ENCODE peak calls at places on chromosomes 12 and 14, in seven cellular contexts. One of them, this sample, is unnamed.

GRCh38 chr12:91890742-91891141 is 254.9 kb downstream of the BTG1 start:
- DNase-seq in HS-5: no peak
- DNase-seq in tibial nerve: no peak
- DNase-seq in BE2C: no peak
- DNase-seq in effector memory CD4-positive, alpha-beta T cell: no peak
- DNase-seq in NCI-H1105: no peak
- DNase-seq in HFFc6: no peak
- DNase-seq in this sample: no peak

GRCh38 chr14:84144166-84144565 is 1385.8 kb upstream of the FLRT2 start:
- DNase-seq in HS-5: no peak
- DNase-seq in tibial nerve: no peak
- DNase-seq in BE2C: no peak
- DNase-seq in effector memory CD4-positive, alpha-beta T cell: no peak
- DNase-seq in NCI-H1105: no peak
- DNase-seq in HFFc6: no peak
- DNase-seq in this sample: no peak

GRCh38 chr12:64016521-64016920 is 172.0 kb downstream of the SRGAP1 start:
- DNase-seq in HS-5: no peak
- DNase-seq in tibial nerve: no peak
- DNase-seq in BE2C: no peak
- DNase-seq in effector memory CD4-positive, alpha-beta T cell: no peak
- DNase-seq in NCI-H1105: no peak
- DNase-seq in HFFc6: no peak
- DNase-seq in this sample: no peak

GRCh38 chr12:53550595-53550994 is 43.3 kb upstream of the NPFF start:
- DNase-seq in HS-5: no peak
- DNase-seq in tibial nerve: no peak
- DNase-seq in BE2C: no peak
- DNase-seq in effector memory CD4-positive, alpha-beta T cell: no peak
- DNase-seq in NCI-H1105: no peak
- DNase-seq in HFFc6: peak
- DNase-seq in this sample: no peak

GRCh38 chr12:14960548-14961465 is 594 bp downstream of the ARHGDIB start:
- DNase-seq in HS-5: peak
- DNase-seq in tibial nerve: no peak
- DNase-seq in BE2C: peak
- DNase-seq in effector memory CD4-positive, alpha-beta T cell: peak
- DNase-seq in NCI-H1105: no peak
- DNase-seq in HFFc6: no peak
- DNase-seq in this sample: no peak

GRCh38 chr12:54383041-54383609 is 1.4 kb downstream of the ZNF385A start:
- DNase-seq in HS-5: peak
- DNase-seq in tibial nerve: no peak
- DNase-seq in BE2C: no peak
- DNase-seq in effector memory CD4-positive, alpha-beta T cell: no peak
- DNase-seq in NCI-H1105: no peak
- DNase-seq in HFFc6: peak
- DNase-seq in this sample: no peak

GRCh38 chr12:94207467-94208432 is 59.4 kb downstream of the PLXNC1 start:
- DNase-seq in HS-5: no peak
- DNase-seq in tibial nerve: peak
- DNase-seq in BE2C: no peak
- DNase-seq in effector memory CD4-positive, alpha-beta T cell: no peak
- DNase-seq in NCI-H1105: no peak
- DNase-seq in HFFc6: no peak
- DNase-seq in this sample: no peak

GRCh38 chr14:69993326-69993725 is 114.1 kb downstream of the SMOC1 start:
- DNase-seq in HS-5: no peak
- DNase-seq in tibial nerve: no peak
- DNase-seq in BE2C: no peak
- DNase-seq in effector memory CD4-positive, alpha-beta T cell: no peak
- DNase-seq in NCI-H1105: no peak
- DNase-seq in HFFc6: no peak
- DNase-seq in this sample: no peak

GRCh38 chr12:58030566-58031279 is 89.4 kb downstream of the ATP23 start:
- DNase-seq in HS-5: peak
- DNase-seq in tibial nerve: no peak
- DNase-seq in BE2C: no peak
- DNase-seq in effector memory CD4-positive, alpha-beta T cell: no peak
- DNase-seq in NCI-H1105: no peak
- DNase-seq in HFFc6: peak
- DNase-seq in this sample: no peak

GRCh38 chr12:5456906-5457305 is 25.0 kb downstream of the NTF3 start:
- DNase-seq in HS-5: peak
- DNase-seq in tibial nerve: no peak
- DNase-seq in BE2C: no peak
- DNase-seq in effector memory CD4-positive, alpha-beta T cell: no peak
- DNase-seq in NCI-H1105: no peak
- DNase-seq in HFFc6: peak
- DNase-seq in this sample: no peak

GRCh38 chr14:95255487-95255886 is 64.2 kb downstream of the CLMN start:
- DNase-seq in HS-5: no peak
- DNase-seq in tibial nerve: peak
- DNase-seq in BE2C: no peak
- DNase-seq in effector memory CD4-positive, alpha-beta T cell: no peak
- DNase-seq in NCI-H1105: no peak
- DNase-seq in HFFc6: no peak
- DNase-seq in this sample: no peak

GRCh38 chr14:75519394-75519793 is 2.9 kb upstream of the BATF start:
- DNase-seq in HS-5: no peak
- DNase-seq in tibial nerve: no peak
- DNase-seq in BE2C: no peak
- DNase-seq in effector memory CD4-positive, alpha-beta T cell: no peak
- DNase-seq in NCI-H1105: no peak
- DNase-seq in HFFc6: no peak
- DNase-seq in this sample: no peak

GRCh38 chr12:93297032-93297431 is 80.7 kb upstream of the NUDT4 start:
- DNase-seq in HS-5: no peak
- DNase-seq in tibial nerve: no peak
- DNase-seq in BE2C: no peak
- DNase-seq in effector memory CD4-positive, alpha-beta T cell: no peak
- DNase-seq in NCI-H1105: no peak
- DNase-seq in HFFc6: no peak
- DNase-seq in this sample: no peak

GRCh38 chr12:115079760-115080159 is 395.8 kb upstream of the TBX3 start:
- DNase-seq in HS-5: no peak
- DNase-seq in tibial nerve: no peak
- DNase-seq in BE2C: no peak
- DNase-seq in effector memory CD4-positive, alpha-beta T cell: no peak
- DNase-seq in NCI-H1105: no peak
- DNase-seq in HFFc6: no peak
- DNase-seq in this sample: no peak

GRCh38 chr12:57069522-57069921 is 9.1 kb downstream of the NEMP1 start:
- DNase-seq in HS-5: peak
- DNase-seq in tibial nerve: peak
- DNase-seq in BE2C: peak
- DNase-seq in effector memory CD4-positive, alpha-beta T cell: peak
- DNase-seq in NCI-H1105: peak
- DNase-seq in HFFc6: peak
- DNase-seq in this sample: peak

GRCh38 chr12:123233505-123234299 is 466 bp downstream of the MTRFR start:
- DNase-seq in HS-5: no peak
- DNase-seq in tibial nerve: no peak
- DNase-seq in BE2C: no peak
- DNase-seq in effector memory CD4-positive, alpha-beta T cell: no peak
- DNase-seq in NCI-H1105: no peak
- DNase-seq in HFFc6: no peak
- DNase-seq in this sample: no peak

GRCh38 chr12:112838731-112839130 is 47.2 kb downstream of the RPH3A start:
- DNase-seq in HS-5: no peak
- DNase-seq in tibial nerve: no peak
- DNase-seq in BE2C: no peak
- DNase-seq in effector memory CD4-positive, alpha-beta T cell: no peak
- DNase-seq in NCI-H1105: no peak
- DNase-seq in HFFc6: no peak
- DNase-seq in this sample: no peak

GRCh38 chr12:94710933-94711332 is 60.6 kb upstream of the TMCC3 start:
- DNase-seq in HS-5: no peak
- DNase-seq in tibial nerve: no peak
- DNase-seq in BE2C: peak
- DNase-seq in effector memory CD4-positive, alpha-beta T cell: no peak
- DNase-seq in NCI-H1105: no peak
- DNase-seq in HFFc6: peak
- DNase-seq in this sample: no peak

GRCh38 chr12:93912086-93912733 is 235.0 kb downstream of the CRADD start:
- DNase-seq in HS-5: no peak
- DNase-seq in tibial nerve: no peak
- DNase-seq in BE2C: no peak
- DNase-seq in effector memory CD4-positive, alpha-beta T cell: no peak
- DNase-seq in NCI-H1105: no peak
- DNase-seq in HFFc6: no peak
- DNase-seq in this sample: no peak

GRCh38 chr14:100212476-100213333 is 26.2 kb upstream of the YY1 start:
- DNase-seq in HS-5: no peak
- DNase-seq in tibial nerve: no peak
- DNase-seq in BE2C: no peak
- DNase-seq in effector memory CD4-positive, alpha-beta T cell: no peak
- DNase-seq in NCI-H1105: no peak
- DNase-seq in HFFc6: no peak
- DNase-seq in this sample: no peak

GRCh38 chr12:124194521-124195225 is 100.2 kb upstream of the RFLNA start:
- DNase-seq in HS-5: no peak
- DNase-seq in tibial nerve: no peak
- DNase-seq in BE2C: peak
- DNase-seq in effector memory CD4-positive, alpha-beta T cell: no peak
- DNase-seq in NCI-H1105: no peak
- DNase-seq in HFFc6: no peak
- DNase-seq in this sample: no peak

GRCh38 chr12:66190519-66191406 is 1.7 kb downstream of the IRAK3 start:
- DNase-seq in HS-5: no peak
- DNase-seq in tibial nerve: no peak
- DNase-seq in BE2C: no peak
- DNase-seq in effector memory CD4-positive, alpha-beta T cell: no peak
- DNase-seq in NCI-H1105: no peak
- DNase-seq in HFFc6: peak
- DNase-seq in this sample: no peak

GRCh38 chr12:47141459-47141858 is 61.7 kb upstream of the AMIGO2 start:
- DNase-seq in HS-5: no peak
- DNase-seq in tibial nerve: no peak
- DNase-seq in BE2C: no peak
- DNase-seq in effector memory CD4-positive, alpha-beta T cell: no peak
- DNase-seq in NCI-H1105: no peak
- DNase-seq in HFFc6: no peak
- DNase-seq in this sample: no peak

GRCh38 chr14:62592877-62593276 is 452.4 kb downstream of the KCNH5 start:
- DNase-seq in HS-5: no peak
- DNase-seq in tibial nerve: no peak
- DNase-seq in BE2C: no peak
- DNase-seq in effector memory CD4-positive, alpha-beta T cell: no peak
- DNase-seq in NCI-H1105: no peak
- DNase-seq in HFFc6: no peak
- DNase-seq in this sample: no peak

This sample was measured in ascending aorta.